ENCODE peak calls at places on chromosomes 16 and 17, in ten cellular contexts. I is epithelial cell of proximal tubule, H is PC-3, N is fibroblast of lung, R is thoracic aorta, F is CD14-positive monocyte, S is cardiac muscle cell, X is heart left ventricle, W is stomach, Z is BJ. L is an unnamed sample.
A peak's percentile ranks its signal among the peaks of the same experiment; 100 is the strongest.

GRCh38 chr16:87608400-87608985 is 6.2 kb downstream of the JPH3 start:
- DNase-seq in I (no peak), H (peak; percentile 63), N (peak; percentile 40), R (no peak), F (no peak), S (peak; percentile 74), X (peak; percentile 65), W (peak; percentile 49), Z (no peak), L (peak; percentile 38)

GRCh38 chr17:82031885-82032627 is 578 bp downstream of the RAC3 start:
- DNase-seq in I (no peak), H (peak; percentile 57), N (no peak), R (no peak), F (no peak), S (no peak), X (no peak), W (peak; percentile 74), Z (no peak), L (no peak)

GRCh38 chr17:80724723-80725388 is 180.2 kb downstream of the RPTOR start:
- DNase-seq in I (no peak), H (peak; percentile 66), N (peak; percentile 75), R (no peak), F (no peak), S (peak; percentile 79), X (no peak), W (no peak), Z (peak; percentile 19), L (no peak)

GRCh38 chr17:3865166-3865565 is 19.1 kb upstream of the NCBP3 start:
- DNase-seq in I (no peak), H (no peak), N (peak; percentile 81), R (no peak), F (peak; percentile 45), S (peak; percentile 52), X (no peak), W (no peak), Z (no peak), L (no peak)

GRCh38 chr16:17246577-17246885 is 224.2 kb downstream of the XYLT1 start:
- DNase-seq in I (no peak), H (no peak), N (no peak), R (no peak), F (no peak), S (no peak), X (no peak), W (no peak), Z (no peak), L (no peak)

GRCh38 chr17:10532026-10532425 is 13.7 kb upstream of the MYH1 start:
- DNase-seq in I (no peak), H (no peak), N (no peak), R (no peak), F (no peak), S (no peak), X (no peak), W (no peak), Z (no peak), L (no peak)

GRCh38 chr16:83958137-83958810 is 5.2 kb downstream of the OSGIN1 start:
- DNase-seq in I (no peak), H (no peak), N (no peak), R (no peak), F (no peak), S (no peak), X (no peak), W (no peak), Z (no peak), L (no peak)

GRCh38 chr16:30651124-30652004 is 604 bp downstream of the PRR14 start:
- DNase-seq in I (no peak), H (peak; percentile 64), N (peak; percentile 41), R (no peak), F (peak; percentile 69), S (peak; percentile 75), X (peak; percentile 72), W (peak; percentile 76), Z (no peak), L (peak; percentile 34)

GRCh38 chr17:32903774-32904673 is 23.9 kb upstream of the TMEM98 start:
- DNase-seq in I (no peak), H (no peak), N (no peak), R (no peak), F (no peak), S (no peak), X (no peak), W (no peak), Z (no peak), L (no peak)

GRCh38 chr16:83494459-83494858 is 313.3 kb upstream of the HSBP1 start:
- DNase-seq in I (no peak), H (no peak), N (no peak), R (no peak), F (no peak), S (no peak), X (no peak), W (no peak), Z (no peak), L (no peak)

GRCh38 chr17:56834380-56835258 is 668 bp downstream of the DGKE start:
- DNase-seq in I (no peak), H (peak; percentile 70), N (peak; percentile 27), R (no peak), F (peak; percentile 51), S (peak; percentile 17), X (peak; percentile 58), W (peak; percentile 64), Z (no peak), L (no peak)

GRCh38 chr16:51374346-51374745 is 223.3 kb upstream of the SALL1 start:
- DNase-seq in I (peak; percentile 60), H (no peak), N (peak; percentile 91), R (no peak), F (no peak), S (peak; percentile 62), X (no peak), W (no peak), Z (peak; percentile 76), L (no peak)

GRCh38 chr17:73093286-73093685 is 798 bp upstream of the SLC39A11 start:
- DNase-seq in I (no peak), H (no peak), N (no peak), R (no peak), F (no peak), S (no peak), X (no peak), W (no peak), Z (no peak), L (no peak)

GRCh38 chr16:89334988-89335802 is 117.7 kb downstream of the ZNF778 start:
- DNase-seq in I (no peak), H (no peak), N (no peak), R (no peak), F (no peak), S (no peak), X (no peak), W (no peak), Z (no peak), L (no peak)
- TF ChIP-seq CTCF in I (no peak), H (peak; percentile 15), N (no peak), R (no peak), F (no peak), S (peak; percentile 14), X (peak; percentile 31), W (no peak), Z (peak; percentile 14), L (no peak)

DNA sequence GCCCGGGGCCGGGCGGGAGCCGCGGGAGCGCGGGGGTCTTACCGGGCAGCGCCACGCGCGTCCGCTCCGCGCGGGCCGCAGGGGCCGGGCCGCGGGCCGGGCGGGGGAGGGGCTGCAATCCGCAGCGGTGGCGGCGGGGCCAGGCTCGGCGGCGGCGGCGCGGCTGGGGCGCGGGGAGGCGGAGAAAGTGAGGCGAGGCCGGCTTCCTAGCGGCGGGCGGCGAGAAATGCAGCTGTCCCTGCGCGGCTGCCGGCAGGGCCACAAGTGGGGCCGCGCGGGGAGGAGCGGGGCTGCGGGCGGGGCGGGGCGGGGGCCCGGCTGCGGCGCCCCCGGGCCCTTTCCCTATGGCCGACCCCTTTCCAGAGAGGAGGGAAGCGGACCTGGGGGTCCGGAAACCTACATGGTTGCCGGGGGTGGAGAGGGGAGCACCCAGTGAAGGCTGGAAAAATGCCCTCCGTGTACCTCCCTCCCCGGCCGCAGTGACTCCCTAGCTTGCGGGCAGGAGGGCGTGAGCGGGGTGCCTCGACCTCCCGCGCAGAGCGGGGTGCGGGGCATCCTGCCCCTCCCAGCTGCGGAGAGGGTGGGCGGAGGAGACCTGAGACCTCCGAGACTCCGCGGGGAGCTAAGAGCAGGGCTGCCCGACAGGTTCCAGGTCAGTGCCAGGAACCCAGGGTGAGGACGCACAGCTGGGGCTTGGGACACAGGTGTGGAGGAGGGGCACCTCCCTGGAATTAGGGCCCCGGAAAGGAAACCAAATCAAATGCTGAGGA is at the start of gene CUEDC1:
- DNase-seq in I (no peak), H (peak; percentile 74), N (peak; percentile 51), R (no peak), F (peak; percentile 60), S (peak; percentile 70), X (peak; percentile 89), W (peak; percentile 84), Z (no peak), L (no peak)
- TF ChIP-seq CTCF in I (no peak), H (no peak), N (no peak), R (peak; percentile 30), F (peak; percentile 35), S (no peak), X (peak; percentile 46), W (no peak), Z (peak; percentile 26), L (no peak)

DNA sequence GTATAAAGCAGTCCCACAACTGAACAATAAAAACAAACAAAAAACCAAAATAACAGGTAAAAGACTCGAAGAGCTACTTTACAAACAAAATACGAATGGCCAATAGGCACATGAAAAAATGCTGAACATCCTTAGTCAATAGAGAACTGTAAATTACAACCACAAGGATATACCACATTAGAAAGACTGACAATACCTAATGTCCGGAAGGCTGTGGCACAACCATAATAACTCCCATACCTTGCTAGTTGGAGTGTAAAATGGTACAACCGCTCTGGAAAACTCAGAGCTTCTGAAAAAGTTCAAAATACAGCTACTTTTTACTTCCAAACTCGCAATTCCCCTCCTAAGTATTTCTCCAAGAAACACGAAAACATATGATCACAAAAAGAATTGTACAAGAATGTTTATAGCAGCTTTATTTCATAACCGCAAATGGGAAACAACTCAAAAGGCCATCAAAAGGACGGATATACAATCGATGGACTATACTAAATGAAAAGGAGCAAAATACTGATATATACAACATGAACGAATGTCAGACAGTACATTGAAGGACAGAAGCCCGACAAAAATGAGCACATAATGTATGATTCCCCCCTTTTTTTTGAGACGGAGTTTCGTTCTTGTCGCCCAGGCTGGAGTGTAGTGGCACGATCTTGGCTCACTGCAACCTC is 2.3 kb downstream of the TP53 start:
- DNase-seq in I (no peak), H (no peak), N (no peak), R (no peak), F (no peak), S (no peak), X (no peak), W (no peak), Z (no peak), L (no peak)
- TF ChIP-seq CTCF in I (no peak), H (no peak), N (no peak), R (no peak), F (no peak), S (no peak), X (no peak), W (no peak), Z (no peak), L (no peak)

DNA sequence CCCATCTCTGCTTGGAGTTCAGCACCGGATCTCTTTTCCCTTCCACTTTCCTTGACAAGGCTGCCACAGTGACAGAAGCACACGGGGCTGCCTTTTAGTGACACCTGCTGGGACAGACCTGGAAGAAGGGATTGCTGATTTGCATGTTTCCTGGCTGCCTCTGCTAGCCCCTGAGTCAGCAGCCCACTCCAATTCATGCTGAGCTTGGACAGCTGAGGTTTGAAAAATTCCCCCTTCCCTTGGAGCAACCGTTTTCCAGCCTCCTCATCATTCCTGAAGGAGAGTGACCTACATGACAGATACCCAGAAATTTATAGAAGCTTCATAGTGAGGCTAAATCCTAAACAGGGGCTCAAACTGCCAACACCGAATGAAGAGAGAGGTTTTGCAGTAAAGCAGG is 18.8 kb upstream of the RBL2 start:
- DNase-seq in I (no peak), H (peak; percentile 48), N (no peak), R (no peak), F (no peak), S (no peak), X (no peak), W (no peak), Z (no peak), L (no peak)
- TF ChIP-seq CTCF in I (peak; percentile 19), H (peak; percentile 33), N (no peak), R (no peak), F (no peak), S (no peak), X (no peak), W (no peak), Z (no peak), L (no peak)